ENCODE peak calls at places on chromosomes 5 and 9, in nine cellular contexts. One of them, this sample, is unnamed.
A peak's percentile ranks its signal among the peaks of the same experiment; 100 is the strongest.

GRCh38 chr5:88957000-88957399 is 74.0 kb upstream of the MEF2C start:
- DNase-seq in AG10803: no peak
- DNase-seq in type B pancreatic cell: no peak
- DNase-seq in tibial artery: no peak
- DNase-seq in astrocyte of the spinal cord: no peak
- DNase-seq in fibroblast of lung: no peak
- DNase-seq in brain microvascular endothelial cell: no peak
- DNase-seq in GM20000: no peak
- DNase-seq in cardiac muscle cell: no peak
- DNase-seq in this sample: no peak

GRCh38 chr9:72753261-72753893 is 199.5 kb downstream of the ALDH1A1 start:
- DNase-seq in AG10803: peak; percentile 11
- DNase-seq in type B pancreatic cell: no peak
- DNase-seq in tibial artery: no peak
- DNase-seq in astrocyte of the spinal cord: peak; percentile 33
- DNase-seq in fibroblast of lung: peak; percentile 30
- DNase-seq in brain microvascular endothelial cell: peak; percentile 3
- DNase-seq in GM20000: no peak
- DNase-seq in cardiac muscle cell: peak; percentile 32
- DNase-seq in this sample: no peak

GRCh38 chr5:168291281-168291960 is at the start of gene WWC1:
- DNase-seq in AG10803: no peak
- DNase-seq in type B pancreatic cell: peak; percentile 88
- DNase-seq in tibial artery: no peak
- DNase-seq in astrocyte of the spinal cord: no peak
- DNase-seq in fibroblast of lung: peak; percentile 40
- DNase-seq in brain microvascular endothelial cell: no peak
- DNase-seq in GM20000: peak; percentile 86
- DNase-seq in cardiac muscle cell: peak; percentile 53
- DNase-seq in this sample: peak; percentile 84

GRCh38 chr5:163407034-163407652 is 30.3 kb upstream of the CCNG1 start:
- DNase-seq in AG10803: peak; percentile 60
- DNase-seq in type B pancreatic cell: no peak
- DNase-seq in tibial artery: no peak
- DNase-seq in astrocyte of the spinal cord: peak; percentile 37
- DNase-seq in fibroblast of lung: peak; percentile 73
- DNase-seq in brain microvascular endothelial cell: peak; percentile 19
- DNase-seq in GM20000: peak; percentile 24
- DNase-seq in cardiac muscle cell: peak; percentile 72
- DNase-seq in this sample: no peak

GRCh38 chr5:127030259-127031146 is at the start of gene MARCHF3:
- DNase-seq in AG10803: peak; percentile 95
- DNase-seq in type B pancreatic cell: peak; percentile 96
- DNase-seq in tibial artery: peak; percentile 98
- DNase-seq in astrocyte of the spinal cord: peak; percentile 96
- DNase-seq in fibroblast of lung: peak; percentile 95
- DNase-seq in brain microvascular endothelial cell: peak; percentile 92
- DNase-seq in GM20000: peak; percentile 98
- DNase-seq in cardiac muscle cell: peak; percentile 98
- DNase-seq in this sample: peak; percentile 99

GRCh38 chr9:126424511-126424910 is 97.9 kb downstream of the MVB12B start:
- DNase-seq in AG10803: no peak
- DNase-seq in type B pancreatic cell: no peak
- DNase-seq in tibial artery: no peak
- DNase-seq in astrocyte of the spinal cord: no peak
- DNase-seq in fibroblast of lung: no peak
- DNase-seq in brain microvascular endothelial cell: no peak
- DNase-seq in GM20000: no peak
- DNase-seq in cardiac muscle cell: no peak
- DNase-seq in this sample: no peak

GRCh38 chr5:109901628-109901981 is 211.9 kb downstream of the MAN2A1 start:
- DNase-seq in AG10803: no peak
- DNase-seq in type B pancreatic cell: no peak
- DNase-seq in tibial artery: no peak
- DNase-seq in astrocyte of the spinal cord: no peak
- DNase-seq in fibroblast of lung: no peak
- DNase-seq in brain microvascular endothelial cell: no peak
- DNase-seq in GM20000: no peak
- DNase-seq in cardiac muscle cell: no peak
- DNase-seq in this sample: no peak

GRCh38 chr5:147483197-147483790 is 26.6 kb downstream of the DPYSL3 start:
- DNase-seq in AG10803: no peak
- DNase-seq in type B pancreatic cell: no peak
- DNase-seq in tibial artery: no peak
- DNase-seq in astrocyte of the spinal cord: no peak
- DNase-seq in fibroblast of lung: peak; percentile 70
- DNase-seq in brain microvascular endothelial cell: no peak
- DNase-seq in GM20000: no peak
- DNase-seq in cardiac muscle cell: no peak
- DNase-seq in this sample: no peak

GRCh38 chr9:89664010-89664409 is 59.2 kb downstream of the GADD45G start:
- DNase-seq in AG10803: no peak
- DNase-seq in type B pancreatic cell: no peak
- DNase-seq in tibial artery: peak; percentile 57
- DNase-seq in astrocyte of the spinal cord: no peak
- DNase-seq in fibroblast of lung: no peak
- DNase-seq in brain microvascular endothelial cell: no peak
- DNase-seq in GM20000: no peak
- DNase-seq in cardiac muscle cell: no peak
- DNase-seq in this sample: no peak

GRCh38 chr9:83030391-83031107 is 32.4 kb downstream of the RASEF start:
- DNase-seq in AG10803: peak; percentile 63
- DNase-seq in type B pancreatic cell: no peak
- DNase-seq in tibial artery: no peak
- DNase-seq in astrocyte of the spinal cord: no peak
- DNase-seq in fibroblast of lung: peak; percentile 28
- DNase-seq in brain microvascular endothelial cell: no peak
- DNase-seq in GM20000: no peak
- DNase-seq in cardiac muscle cell: no peak
- DNase-seq in this sample: no peak

GRCh38 chr9:34540826-34541225 is 18.0 kb upstream of the ENHO start:
- DNase-seq in AG10803: peak; percentile 47
- DNase-seq in type B pancreatic cell: no peak
- DNase-seq in tibial artery: no peak
- DNase-seq in astrocyte of the spinal cord: peak; percentile 8
- DNase-seq in fibroblast of lung: peak; percentile 55
- DNase-seq in brain microvascular endothelial cell: peak; percentile 31
- DNase-seq in GM20000: no peak
- DNase-seq in cardiac muscle cell: peak; percentile 65
- DNase-seq in this sample: no peak

GRCh38 chr5:135565691-135566421 is 12.9 kb downstream of the CXCL14 start:
- DNase-seq in AG10803: peak; percentile 61
- DNase-seq in type B pancreatic cell: no peak
- DNase-seq in tibial artery: peak; percentile 76
- DNase-seq in astrocyte of the spinal cord: peak; percentile 45
- DNase-seq in fibroblast of lung: peak; percentile 32
- DNase-seq in brain microvascular endothelial cell: peak; percentile 57
- DNase-seq in GM20000: peak; percentile 73
- DNase-seq in cardiac muscle cell: peak; percentile 71
- DNase-seq in this sample: peak; percentile 77

GRCh38 chr5:135567661-135568060 is 11.1 kb downstream of the CXCL14 start:
- DNase-seq in AG10803: no peak
- DNase-seq in type B pancreatic cell: no peak
- DNase-seq in tibial artery: no peak
- DNase-seq in astrocyte of the spinal cord: no peak
- DNase-seq in fibroblast of lung: no peak
- DNase-seq in brain microvascular endothelial cell: peak; percentile 12
- DNase-seq in GM20000: no peak
- DNase-seq in cardiac muscle cell: no peak
- DNase-seq in this sample: no peak

GRCh38 chr5:135568241-135568640 is 10.6 kb downstream of the CXCL14 start:
- DNase-seq in AG10803: no peak
- DNase-seq in type B pancreatic cell: no peak
- DNase-seq in tibial artery: no peak
- DNase-seq in astrocyte of the spinal cord: no peak
- DNase-seq in fibroblast of lung: no peak
- DNase-seq in brain microvascular endothelial cell: no peak
- DNase-seq in GM20000: no peak
- DNase-seq in cardiac muscle cell: no peak
- DNase-seq in this sample: no peak

GRCh38 chr5:135565256-135565655 is 13.5 kb downstream of the CXCL14 start:
- DNase-seq in AG10803: peak; percentile 57
- DNase-seq in type B pancreatic cell: no peak
- DNase-seq in tibial artery: no peak
- DNase-seq in astrocyte of the spinal cord: no peak
- DNase-seq in fibroblast of lung: no peak
- DNase-seq in brain microvascular endothelial cell: no peak
- DNase-seq in GM20000: no peak
- DNase-seq in cardiac muscle cell: no peak
- DNase-seq in this sample: no peak

GRCh38 chr5:135566422-135567416 is 12.1 kb downstream of the CXCL14 start:
- DNase-seq in AG10803: no peak
- DNase-seq in type B pancreatic cell: no peak
- DNase-seq in tibial artery: no peak
- DNase-seq in astrocyte of the spinal cord: no peak
- DNase-seq in fibroblast of lung: no peak
- DNase-seq in brain microvascular endothelial cell: no peak
- DNase-seq in GM20000: no peak
- DNase-seq in cardiac muscle cell: no peak
- DNase-seq in this sample: no peak
- TF ChIP-seq CTCF in AG10803: no peak
- TF ChIP-seq CTCF in type B pancreatic cell: no peak
- TF ChIP-seq CTCF in tibial artery: no peak
- TF ChIP-seq CTCF in astrocyte of the spinal cord: no peak
- TF ChIP-seq CTCF in fibroblast of lung: no peak
- TF ChIP-seq CTCF in brain microvascular endothelial cell: no peak
- TF ChIP-seq CTCF in GM20000: peak; percentile 8
- TF ChIP-seq CTCF in cardiac muscle cell: no peak
- TF ChIP-seq CTCF in this sample: no peak

GRCh38 chr5:317086-317811 is 4.3 kb upstream of the AHRR start:
- DNase-seq in AG10803: peak; percentile 76
- DNase-seq in type B pancreatic cell: no peak
- DNase-seq in tibial artery: no peak
- DNase-seq in astrocyte of the spinal cord: peak; percentile 67
- DNase-seq in fibroblast of lung: peak; percentile 57
- DNase-seq in brain microvascular endothelial cell: peak; percentile 65
- DNase-seq in GM20000: peak; percentile 92
- DNase-seq in cardiac muscle cell: peak; percentile 79
- DNase-seq in this sample: peak; percentile 94
- TF ChIP-seq CTCF in AG10803: peak; percentile 81
- TF ChIP-seq CTCF in type B pancreatic cell: peak; percentile 82
- TF ChIP-seq CTCF in tibial artery: no peak
- TF ChIP-seq CTCF in astrocyte of the spinal cord: peak; percentile 92
- TF ChIP-seq CTCF in fibroblast of lung: peak; percentile 83
- TF ChIP-seq CTCF in brain microvascular endothelial cell: peak; percentile 94
- TF ChIP-seq CTCF in GM20000: peak; percentile 97
- TF ChIP-seq CTCF in cardiac muscle cell: peak; percentile 77
- TF ChIP-seq CTCF in this sample: peak; percentile 98

GRCh38 chr5:174693697-174694400 is 30.5 kb upstream of the MSX2 start:
- DNase-seq in AG10803: no peak
- DNase-seq in type B pancreatic cell: no peak
- DNase-seq in tibial artery: no peak
- DNase-seq in astrocyte of the spinal cord: no peak
- DNase-seq in fibroblast of lung: no peak
- DNase-seq in brain microvascular endothelial cell: no peak
- DNase-seq in GM20000: no peak
- DNase-seq in cardiac muscle cell: no peak
- DNase-seq in this sample: no peak

GRCh38 chr5:174699131-174699530 is 25.3 kb upstream of the MSX2 start:
- DNase-seq in AG10803: no peak
- DNase-seq in type B pancreatic cell: no peak
- DNase-seq in tibial artery: no peak
- DNase-seq in astrocyte of the spinal cord: no peak
- DNase-seq in fibroblast of lung: no peak
- DNase-seq in brain microvascular endothelial cell: no peak
- DNase-seq in GM20000: no peak
- DNase-seq in cardiac muscle cell: no peak
- DNase-seq in this sample: no peak

GRCh38 chr5:174692982-174693422 is 31.4 kb upstream of the MSX2 start:
- DNase-seq in AG10803: no peak
- DNase-seq in type B pancreatic cell: no peak
- DNase-seq in tibial artery: no peak
- DNase-seq in astrocyte of the spinal cord: no peak
- DNase-seq in fibroblast of lung: no peak
- DNase-seq in brain microvascular endothelial cell: no peak
- DNase-seq in GM20000: no peak
- DNase-seq in cardiac muscle cell: no peak
- DNase-seq in this sample: no peak

GRCh38 chr5:174692381-174692780 is 32.0 kb upstream of the MSX2 start:
- DNase-seq in AG10803: no peak
- DNase-seq in type B pancreatic cell: no peak
- DNase-seq in tibial artery: no peak
- DNase-seq in astrocyte of the spinal cord: no peak
- DNase-seq in fibroblast of lung: no peak
- DNase-seq in brain microvascular endothelial cell: no peak
- DNase-seq in GM20000: no peak
- DNase-seq in cardiac muscle cell: no peak
- DNase-seq in this sample: no peak

DNA sequence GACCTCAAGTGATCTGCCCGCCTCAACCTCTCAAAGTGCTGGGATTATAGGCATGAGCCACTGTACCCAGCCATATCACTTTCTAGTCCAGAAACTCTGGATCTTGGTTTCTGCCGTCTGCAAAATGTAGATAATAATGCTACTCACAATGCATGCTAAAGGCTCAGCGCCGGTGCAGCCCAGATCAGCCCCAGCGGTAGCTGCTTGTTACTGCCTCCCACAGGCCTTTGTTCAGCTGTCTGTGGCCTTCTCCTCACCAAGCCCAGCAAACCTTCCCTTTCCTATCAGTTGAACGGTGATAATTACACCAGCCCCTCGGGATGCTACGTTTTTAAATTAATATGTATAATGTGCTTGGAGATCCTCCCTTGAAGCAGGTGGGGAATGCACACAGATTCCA is 26.2 kb upstream of the MSX2 start:
- DNase-seq in AG10803: no peak
- DNase-seq in type B pancreatic cell: no peak
- DNase-seq in tibial artery: no peak
- DNase-seq in astrocyte of the spinal cord: no peak
- DNase-seq in fibroblast of lung: no peak
- DNase-seq in brain microvascular endothelial cell: no peak
- DNase-seq in GM20000: no peak
- DNase-seq in cardiac muscle cell: no peak
- DNase-seq in this sample: no peak
- TF ChIP-seq CTCF in AG10803: peak; percentile 1
- TF ChIP-seq CTCF in type B pancreatic cell: peak; percentile 58
- TF ChIP-seq CTCF in tibial artery: no peak
- TF ChIP-seq CTCF in astrocyte of the spinal cord: no peak
- TF ChIP-seq CTCF in fibroblast of lung: no peak
- TF ChIP-seq CTCF in brain microvascular endothelial cell: no peak
- TF ChIP-seq CTCF in GM20000: no peak
- TF ChIP-seq CTCF in cardiac muscle cell: no peak
- TF ChIP-seq CTCF in this sample: no peak

GRCh38 chr5:86465052-86465838 is 152.5 kb upstream of the COX7C start:
- DNase-seq in AG10803: no peak
- DNase-seq in type B pancreatic cell: no peak
- DNase-seq in tibial artery: no peak
- DNase-seq in astrocyte of the spinal cord: no peak
- DNase-seq in fibroblast of lung: no peak
- DNase-seq in brain microvascular endothelial cell: no peak
- DNase-seq in GM20000: no peak
- DNase-seq in cardiac muscle cell: no peak
- DNase-seq in this sample: no peak

GRCh38 chr5:86461169-86461956 is 156.4 kb upstream of the COX7C start:
- DNase-seq in AG10803: no peak
- DNase-seq in type B pancreatic cell: no peak
- DNase-seq in tibial artery: no peak
- DNase-seq in astrocyte of the spinal cord: peak; percentile 12
- DNase-seq in fibroblast of lung: peak; percentile 0
- DNase-seq in brain microvascular endothelial cell: no peak
- DNase-seq in GM20000: no peak
- DNase-seq in cardiac muscle cell: peak; percentile 31
- DNase-seq in this sample: no peak

GRCh38 chr5:86460519-86460918 is 157.2 kb upstream of the COX7C start:
- DNase-seq in AG10803: no peak
- DNase-seq in type B pancreatic cell: no peak
- DNase-seq in tibial artery: no peak
- DNase-seq in astrocyte of the spinal cord: no peak
- DNase-seq in fibroblast of lung: no peak
- DNase-seq in brain microvascular endothelial cell: no peak
- DNase-seq in GM20000: no peak
- DNase-seq in cardiac muscle cell: no peak
- DNase-seq in this sample: no peak

GRCh38 chr5:86463339-86463738 is 154.4 kb upstream of the COX7C start:
- DNase-seq in AG10803: no peak
- DNase-seq in type B pancreatic cell: no peak
- DNase-seq in tibial artery: no peak
- DNase-seq in astrocyte of the spinal cord: no peak
- DNase-seq in fibroblast of lung: no peak
- DNase-seq in brain microvascular endothelial cell: no peak
- DNase-seq in GM20000: no peak
- DNase-seq in cardiac muscle cell: no peak
- DNase-seq in this sample: no peak
- TF ChIP-seq CTCF in AG10803: no peak
- TF ChIP-seq CTCF in type B pancreatic cell: peak; percentile 16
- TF ChIP-seq CTCF in tibial artery: no peak
- TF ChIP-seq CTCF in astrocyte of the spinal cord: no peak
- TF ChIP-seq CTCF in fibroblast of lung: no peak
- TF ChIP-seq CTCF in brain microvascular endothelial cell: peak; percentile 16
- TF ChIP-seq CTCF in GM20000: no peak
- TF ChIP-seq CTCF in cardiac muscle cell: no peak
- TF ChIP-seq CTCF in this sample: no peak

This sample was measured in GM13976.